ENCODE peak calls at places on chromosomes 1 and 21, in seven cellular contexts. I is GM04504; G is ELR; M is epithelial cell of esophagus; X is esophagus muscularis mucosa; L is stimulated activated CD4-positive, alpha-beta T cell treated with anti-CD3 and anti-CD28 coated beads, Interleukin-2, amount 100 ng/mL, for 24 hours; P is skeletal muscle cell. J is an unnamed sample.

GRCh38 chr21:45130324-45130774 is 56.0 kb downstream of the ADARB1 start:
- DNase-seq in I (no peak), G (peak; percentile 86), M (peak; percentile 71), X (no peak), L (no peak), P (no peak), J (no peak)

GRCh38 chr1:205199090-205199930 is 12.2 kb downstream of the DSTYK start:
- DNase-seq in I (no peak), G (peak; percentile 77), M (peak; percentile 21), X (no peak), L (peak; percentile 51), P (no peak), J (no peak)

GRCh38 chr21:34923202-34923601 is 125.9 kb downstream of the RUNX1 start:
- DNase-seq in I (no peak), G (no peak), M (no peak), X (no peak), L (no peak), P (no peak), J (no peak)

GRCh38 chr1:197080323-197080722 is 13.3 kb upstream of the F13B start:
- DNase-seq in I (no peak), G (no peak), M (no peak), X (no peak), L (no peak), P (no peak), J (no peak)

GRCh38 chr1:61297887-61298286 is 215.5 kb downstream of the NFIA start:
- DNase-seq in I (no peak), G (no peak), M (no peak), X (no peak), L (no peak), P (no peak), J (no peak)

GRCh38 chr1:47449702-47450552 is 12.1 kb downstream of the FOXD2 start:
- DNase-seq in I (no peak), G (no peak), M (peak; percentile 24), X (no peak), L (no peak), P (no peak), J (no peak)

GRCh38 chr1:38046333-38046883 is at the start of gene POU3F1:
- DNase-seq in I (no peak), G (no peak), M (no peak), X (no peak), L (no peak), P (no peak), J (no peak)

GRCh38 chr21:28642891-28643290 is 349.8 kb downstream of the LTN1 start:
- DNase-seq in I (no peak), G (no peak), M (no peak), X (no peak), L (no peak), P (no peak), J (no peak)

GRCh38 chr1:169877800-169878491 is 15.8 kb downstream of the SCYL3 start:
- DNase-seq in I (peak; percentile 37), G (no peak), M (no peak), X (no peak), L (no peak), P (peak; percentile 8), J (no peak)

GRCh38 chr1:29396438-29397255 is 160.3 kb downstream of the PTPRU start:
- DNase-seq in I (no peak), G (peak; percentile 25), M (peak; percentile 11), X (peak; percentile 62), L (no peak), P (no peak), J (no peak)